ENCODE peak calls at places on chromosomes 6 and 20, in ten cellular contexts. P, W, X, M, Z, O, V, I, F and E are unnamed samples.
A peak's percentile ranks its signal among the peaks of the same experiment; 100 is the strongest.

GRCh38 chr6:1686117-1687098 is 76.7 kb downstream of the FOXC1 start:
- DNase-seq in P (no peak), W (no peak), X (no peak), M (peak; percentile 36), Z (no peak), O (no peak), V (no peak), I (no peak), F (peak; percentile 94), E (no peak)

GRCh38 chr6:169101981-169102380 is 151.7 kb downstream of the THBS2 start:
- DNase-seq in P (no peak), W (no peak), X (no peak), M (no peak), Z (no peak), O (no peak), V (no peak), I (no peak), F (peak; percentile 61), E (no peak)

GRCh38 chr6:158284340-158285210 is 27.7 kb upstream of the TULP4 start:
- DNase-seq in P (no peak), W (no peak), X (no peak), M (no peak), Z (no peak), O (no peak), V (no peak), I (no peak), F (peak; percentile 76), E (no peak)

GRCh38 chr20:7608246-7608645 is 332.0 kb downstream of the HAO1 start:
- DNase-seq in P (peak; percentile 26), W (peak; percentile 9), X (no peak), M (no peak), Z (no peak), O (no peak), V (no peak), I (no peak), F (peak; percentile 18), E (no peak)

GRCh38 chr6:10690651-10691445 is 3.6 kb downstream of the C6orf52 start:
- DNase-seq in P (no peak), W (no peak), X (no peak), M (no peak), Z (no peak), O (no peak), V (no peak), I (no peak), F (no peak), E (no peak)

GRCh38 chr20:10609276-10609675 is 64.5 kb downstream of the JAG1 start:
- DNase-seq in P (no peak), W (no peak), X (no peak), M (no peak), Z (no peak), O (peak; percentile 84), V (no peak), I (no peak), F (peak; percentile 85), E (no peak)

GRCh38 chr6:13272131-13273046 is 55.9 kb downstream of the TBC1D7 start:
- DNase-seq in P (no peak), W (no peak), X (no peak), M (peak; percentile 78), Z (no peak), O (peak; percentile 67), V (no peak), I (no peak), F (no peak), E (no peak)

GRCh38 chr6:36131517-36132220 is 1.4 kb downstream of the MAPK13 start:
- DNase-seq in P (no peak), W (peak; percentile 90), X (peak; percentile 78), M (peak; percentile 34), Z (no peak), O (peak; percentile 64), V (no peak), I (no peak), F (peak; percentile 67), E (no peak)

GRCh38 chr20:62918137-62918536 is 8.2 kb downstream of the DIDO1 start:
- DNase-seq in P (peak; percentile 41), W (no peak), X (peak; percentile 92), M (no peak), Z (no peak), O (no peak), V (no peak), I (no peak), F (no peak), E (no peak)

GRCh38 chr6:138588805-138589434 is 89.6 kb upstream of the NHSL1 start:
- DNase-seq in P (peak; percentile 65), W (peak; percentile 82), X (peak; percentile 60), M (peak; percentile 76), Z (peak; percentile 59), O (peak; percentile 78), V (peak; percentile 31), I (peak; percentile 7), F (peak; percentile 89), E (peak; percentile 25)

GRCh38 chr6:95243091-95243490 is 334.2 kb upstream of the MANEA start:
- DNase-seq in P (no peak), W (no peak), X (no peak), M (no peak), Z (no peak), O (no peak), V (no peak), I (no peak), F (no peak), E (no peak)

GRCh38 chr6:11429577-11429976 is 108.0 kb upstream of the TMEM170B start:
- DNase-seq in P (no peak), W (no peak), X (no peak), M (no peak), Z (no peak), O (no peak), V (no peak), I (no peak), F (no peak), E (no peak)